ENCODE peak calls at places on chromosomes 12 and 14, in eight cellular contexts. A is tibial nerve; N is mucosa of descending colon; B is fibroblast of lung; Q is CD8-positive, alpha-beta T cell; K is IMR-90; D is left lung; T is endothelial cell of umbilical vein. W is an unnamed sample. For H3K4me1, the result is how much of the 10 kb centered on the place peaks cover.

GRCh38 chr12:11500222-11500860 is 105.0 kb upstream of the PRB2 start:
- DNase-seq in A (peak), N (peak), B (peak), Q (peak), K (peak), D (peak), T (peak), W (peak)

GRCh38 chr12:68180792-68181744 is 21.5 kb upstream of the IFNG start:
- DNase-seq in A (no peak), N (no peak), B (no peak), Q (no peak), K (no peak), D (no peak), T (no peak), W (no peak)

GRCh38 chr14:73393375-73393774 is 65.0 kb downstream of the NUMB start:
- DNase-seq in A (no peak), N (no peak), B (no peak), Q (no peak), K (no peak), D (no peak), T (no peak), W (no peak)

GRCh38 chr12:6778212-6778570 is 5.9 kb downstream of the LAG3 start:
- DNase-seq in A (no peak), N (no peak), B (peak), Q (no peak), K (no peak), D (no peak), T (no peak), W (peak)

GRCh38 chr12:119988440-119988787 is 622 bp upstream of the BICDL1 start:
- DNase-seq in A (no peak), N (no peak), B (peak), Q (no peak), K (peak), D (no peak), T (peak), W (no peak)

GRCh38 chr14:98325761-98326160 is 946.2 kb downstream of the BCL11B start:
- DNase-seq in A (no peak), N (no peak), B (no peak), Q (no peak), K (no peak), D (no peak), T (no peak), W (no peak)

GRCh38 chr12:71090971-71091370 is 66.8 kb downstream of the TSPAN8 start:
- DNase-seq in A (no peak), N (no peak), B (no peak), Q (no peak), K (no peak), D (no peak), T (no peak), W (no peak)

GRCh38 chr12:125013816-125014442 is 20.5 kb downstream of the BRI3BP start:
- DNase-seq in A (no peak), N (no peak), B (no peak), Q (no peak), K (no peak), D (peak), T (no peak), W (no peak)

GRCh38 chr14:51562816-51563215 is 88.9 kb upstream of the FRMD6 start:
- DNase-seq in A (no peak), N (no peak), B (peak), Q (no peak), K (peak), D (no peak), T (no peak), W (no peak)

GRCh38 chr14:74583689-74584434 is 28.2 kb downstream of the LTBP2 start:
- DNase-seq in A (no peak), N (no peak), B (no peak), Q (no peak), K (peak), D (no peak), T (no peak), W (no peak)

GRCh38 chr12:113088971-113089756 is 32.6 kb downstream of the DTX1 start:
- DNase-seq in A (no peak), N (no peak), B (no peak), Q (no peak), K (no peak), D (no peak), T (no peak), W (no peak)

GRCh38 chr12:85804663-85805062 is 31.5 kb downstream of the RASSF9 start:
- DNase-seq in A (no peak), N (no peak), B (no peak), Q (no peak), K (no peak), D (no peak), T (no peak), W (no peak)

GRCh38 chr12:94618995-94619695 is 31.2 kb downstream of the TMCC3 start:
- DNase-seq in A (no peak), N (no peak), B (peak), Q (no peak), K (peak), D (no peak), T (peak), W (no peak)

GRCh38 chr12:101299931-101300330 is 20.0 kb downstream of the UTP20 start:
- DNase-seq in A (no peak), N (no peak), B (peak), Q (no peak), K (peak), D (no peak), T (no peak), W (no peak)

GRCh38 chr12:101299346-101299745 is 19.4 kb downstream of the UTP20 start:
- DNase-seq in A (no peak), N (no peak), B (peak), Q (no peak), K (peak), D (no peak), T (no peak), W (no peak)

GRCh38 chr12:101305226-101305779 is 25.4 kb downstream of the UTP20 start:
- DNase-seq in A (no peak), N (no peak), B (no peak), Q (no peak), K (no peak), D (no peak), T (no peak), W (no peak)
- H3K4me1 ChIP-seq in A (under half), N (under half), B (under half), Q (under half), K (under half), D (under half), T (under half), W (under half)

DNA sequence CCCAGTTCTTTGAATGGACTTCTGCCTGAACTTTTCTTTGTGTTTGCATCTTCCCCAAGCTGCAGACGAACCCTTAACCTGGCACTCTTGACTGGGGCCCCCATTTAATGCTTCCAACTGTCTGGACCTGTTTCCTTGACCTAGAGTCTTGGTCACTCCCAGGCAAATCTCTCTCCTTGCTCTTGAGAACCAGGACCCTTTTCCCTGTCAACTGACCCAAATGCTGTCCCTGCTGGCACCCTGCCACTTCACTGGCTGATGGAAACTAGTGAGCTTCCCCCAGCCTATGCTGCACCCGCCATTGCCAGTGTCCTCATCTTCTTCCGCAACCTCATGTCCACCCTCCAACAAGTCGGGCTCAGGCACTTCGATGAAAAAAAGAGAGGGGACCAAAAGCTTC is 79.5 kb downstream of the PRIMA1 start:
- DNase-seq in A (no peak), N (no peak), B (no peak), Q (no peak), K (no peak), D (no peak), T (no peak), W (no peak)
- TF ChIP-seq CTCF in A (no peak), N (no peak), B (no peak), Q (no peak), K (no peak), D (no peak), T (no peak), W (no peak)

GRCh38 chr14:22566845-22567244 is 22.2 kb downstream of the DAD1 start:
- DNase-seq in A (no peak), N (no peak), B (no peak), Q (no peak), K (no peak), D (no peak), T (peak), W (no peak)
- H3K4me1 ChIP-seq in A (under half), N (under half), B (under half), Q (half or more), K (under half), D (under half), T (under half), W (half or more)

DNA sequence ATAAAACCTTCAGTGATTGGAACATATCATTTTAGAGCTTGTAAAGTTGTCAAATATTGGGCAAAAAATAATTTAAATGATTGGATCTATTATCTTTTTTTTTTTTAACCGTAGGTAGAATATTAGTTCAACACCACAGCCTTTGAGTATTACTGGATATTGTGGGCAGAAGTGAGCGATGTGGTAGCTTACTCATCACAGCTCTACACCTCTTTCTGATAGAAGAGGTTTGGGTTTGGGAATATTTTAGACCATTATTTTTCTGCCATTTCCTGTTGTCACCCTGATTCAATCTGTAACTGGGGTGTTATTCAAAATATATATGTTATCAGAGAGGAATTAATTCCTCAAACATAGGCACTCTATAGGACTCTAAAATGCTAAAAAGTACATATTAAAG is 34.8 kb upstream of the SLC38A2 start:
- DNase-seq in A (no peak), N (no peak), B (no peak), Q (no peak), K (no peak), D (no peak), T (no peak), W (no peak)
- TF ChIP-seq CTCF in A (no peak), N (no peak), B (no peak), Q (no peak), K (no peak), D (no peak), T (no peak), W (no peak)

GRCh38 chr12:48184549-48184922 is 1.1 kb downstream of the CCDC184 start:
- DNase-seq in A (no peak), N (no peak), B (no peak), Q (no peak), K (no peak), D (no peak), T (no peak), W (no peak)

GRCh38 chr12:48182659-48183058 is 785 bp upstream of the CCDC184 start:
- DNase-seq in A (no peak), N (no peak), B (no peak), Q (no peak), K (no peak), D (no peak), T (no peak), W (no peak)

GRCh38 chr12:48185181-48185919 is 1.9 kb downstream of the CCDC184 start:
- DNase-seq in A (no peak), N (no peak), B (no peak), Q (no peak), K (no peak), D (no peak), T (no peak), W (no peak)

GRCh38 chr12:48183091-48183875 is at the start of gene CCDC184:
- DNase-seq in A (peak), N (peak), B (peak), Q (peak), K (peak), D (peak), T (peak), W (peak)

DNA sequence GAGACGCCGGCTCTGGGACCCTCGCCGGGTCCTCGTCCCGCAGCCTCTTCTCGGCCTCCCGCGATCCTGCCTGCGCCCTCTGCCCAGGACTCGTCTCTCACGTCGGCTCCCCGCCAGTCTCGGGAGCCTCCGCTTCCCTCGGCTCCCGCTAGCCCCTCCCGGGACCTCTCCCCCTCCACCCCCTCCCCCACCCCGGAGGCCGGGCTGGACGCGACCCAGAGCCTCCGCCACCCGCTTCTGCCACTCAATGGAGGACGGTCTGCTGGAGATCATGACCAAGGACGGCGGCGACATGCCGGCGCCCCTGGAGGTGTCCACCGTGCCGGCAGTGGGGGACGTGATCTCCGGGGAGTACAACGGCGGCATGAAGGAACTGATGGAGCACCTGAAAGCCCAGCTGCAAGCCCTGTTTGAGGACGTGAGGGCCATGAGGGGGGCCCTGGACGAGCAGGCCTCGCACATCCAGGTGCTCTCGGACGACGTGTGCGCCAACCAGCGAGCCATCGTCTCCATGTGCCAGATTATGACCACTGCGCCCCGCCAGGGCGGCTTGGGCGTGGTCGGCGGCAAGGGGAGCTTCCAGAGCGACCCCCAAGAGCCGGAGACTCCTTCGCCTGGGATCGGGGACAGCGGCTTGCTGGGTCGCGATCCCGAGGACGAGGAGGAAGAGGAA is 568 bp downstream of the CCDC184 start:
- DNase-seq in A (no peak), N (no peak), B (no peak), Q (no peak), K (no peak), D (no peak), T (no peak), W (no peak)
- H3K4me1 ChIP-seq in A (under half), N (under half), B (under half), Q (under half), K (under half), D (under half), T (under half), W (under half)

DNA sequence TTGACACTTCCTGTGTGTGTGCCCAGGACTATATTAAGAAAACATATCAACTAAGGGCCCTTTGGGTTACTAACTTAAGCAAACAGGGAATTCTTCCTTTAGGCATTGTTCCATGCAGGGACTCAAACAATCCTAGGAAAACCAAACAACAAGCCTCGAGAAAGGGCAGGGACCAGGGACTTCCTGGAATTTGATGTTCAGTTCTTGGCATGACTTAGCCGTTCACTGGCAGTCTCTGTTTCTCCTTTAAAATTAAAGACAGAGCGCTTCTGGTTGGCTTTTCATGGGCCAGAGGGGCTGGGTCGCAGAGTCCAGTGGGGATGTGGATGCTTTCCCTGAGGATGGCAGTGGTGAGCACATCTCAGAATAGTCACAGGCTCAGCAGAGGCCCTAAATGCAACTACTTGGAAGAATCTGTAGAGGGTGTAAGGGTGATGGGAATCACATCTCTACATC is 35.2 kb downstream of the RNFT2 start:
- DNase-seq in A (no peak), N (peak), B (no peak), Q (no peak), K (no peak), D (no peak), T (peak), W (no peak)
- TF ChIP-seq CTCF in A (no peak), N (no peak), B (peak), Q (no peak), K (no peak), D (no peak), T (peak), W (peak)

DNA sequence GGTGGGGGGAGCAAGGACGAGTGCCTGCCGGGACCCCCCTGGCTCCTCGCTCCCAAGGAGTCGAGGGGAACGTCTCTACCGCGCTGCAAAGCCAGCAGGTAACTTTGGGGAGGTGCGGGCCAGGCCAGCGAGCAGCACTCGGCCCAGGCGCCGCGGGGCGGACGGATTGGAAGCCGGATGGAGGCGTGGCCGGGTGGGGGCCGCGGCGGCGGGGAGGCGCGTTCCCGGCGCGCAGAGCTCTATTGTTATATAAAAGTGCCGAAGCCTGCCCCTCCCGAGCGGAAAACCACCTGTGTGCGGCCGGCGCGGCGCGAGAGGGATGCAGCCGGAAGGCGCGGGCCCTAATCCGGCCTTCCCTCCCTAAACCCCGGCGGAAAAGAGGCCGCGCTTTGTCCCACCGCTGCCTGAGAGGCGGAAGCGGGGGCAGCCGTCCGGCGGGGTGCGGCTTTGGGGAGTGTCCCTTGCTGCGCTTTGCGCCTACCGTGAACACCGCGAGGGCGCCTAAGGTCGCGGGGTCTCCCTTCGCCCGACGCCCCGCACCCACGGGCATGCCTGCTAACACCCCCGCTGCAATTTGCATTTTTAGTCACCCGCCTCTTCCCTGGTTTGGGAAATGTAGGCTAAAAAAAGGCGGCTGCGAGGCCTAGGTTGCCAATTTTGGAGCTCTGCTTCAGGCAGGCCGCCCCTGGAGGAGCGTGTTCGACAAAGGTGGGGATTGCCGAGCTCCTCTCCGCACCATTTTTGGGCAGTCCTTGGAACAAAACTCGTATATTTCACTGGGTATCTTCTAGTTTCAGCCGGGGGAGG is 1.7 kb upstream of the DUSP6 start:
- DNase-seq in A (peak), N (peak), B (peak), Q (no peak), K (peak), D (peak), T (peak), W (peak)
- H3K4me1 ChIP-seq in A (under half), N (under half), B (under half), Q (under half), K (under half), D (under half), T (under half), W (under half)

GRCh38 chr14:35533357-35534129 is 421 bp upstream of the INSM2 start:
- DNase-seq in A (no peak), N (peak), B (peak), Q (no peak), K (peak), D (peak), T (peak), W (peak)

GRCh38 chr14:35532783-35533356 is 1.1 kb upstream of the INSM2 start:
- DNase-seq in A (no peak), N (no peak), B (no peak), Q (no peak), K (no peak), D (no peak), T (peak), W (no peak)

GRCh38 chr14:35534884-35535793 is 1.2 kb downstream of the INSM2 start:
- DNase-seq in A (no peak), N (peak), B (peak), Q (peak), K (peak), D (peak), T (peak), W (peak)

GRCh38 chr14:35535794-35536112 is 1.8 kb downstream of the INSM2 start:
- DNase-seq in A (no peak), N (no peak), B (no peak), Q (no peak), K (no peak), D (no peak), T (no peak), W (no peak)

DNA sequence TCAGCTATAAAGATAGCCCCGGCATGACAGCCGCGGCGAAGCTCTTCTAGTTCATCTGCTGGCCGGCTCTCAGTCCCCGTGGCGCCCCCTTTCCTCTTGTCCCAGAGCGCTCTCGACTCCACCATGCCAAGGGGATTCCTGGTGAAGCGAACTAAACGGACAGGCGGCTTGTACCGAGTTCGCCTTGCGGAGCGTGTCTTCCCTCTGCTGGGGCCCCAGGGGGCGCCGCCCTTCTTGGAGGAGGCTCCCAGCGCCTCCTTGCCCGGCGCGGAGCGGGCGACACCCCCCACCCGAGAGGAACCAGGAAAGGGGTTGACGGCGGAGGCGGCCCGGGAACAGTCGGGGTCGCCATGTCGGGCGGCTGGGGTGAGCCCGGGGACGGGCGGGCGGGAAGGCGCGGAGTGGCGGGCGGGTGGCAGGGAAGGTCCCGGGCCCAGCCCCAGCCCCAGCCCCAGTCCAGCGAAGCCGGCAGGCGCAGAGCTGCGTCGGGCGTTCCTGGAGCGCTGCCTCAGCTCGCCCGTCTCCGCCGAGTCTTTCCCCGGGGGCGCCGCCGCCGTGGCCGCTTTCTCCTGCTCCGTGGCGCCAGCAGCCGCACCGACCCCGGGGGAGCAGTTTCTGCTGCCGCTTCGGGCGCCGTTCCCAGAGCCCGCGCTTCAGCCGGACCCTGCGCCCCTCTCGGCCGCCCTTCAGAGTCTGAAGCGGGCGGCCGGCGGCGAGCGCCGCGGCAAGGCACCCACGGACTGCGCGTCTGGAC is at the start of gene INSM2:
- DNase-seq in A (no peak), N (no peak), B (peak), Q (no peak), K (peak), D (no peak), T (no peak), W (no peak)
- TF ChIP-seq CTCF in A (no peak), N (no peak), B (no peak), Q (no peak), K (peak), D (no peak), T (no peak), W (no peak)

W was measured in heart right ventricle.